ENCODE peak calls at places on chromosomes 16 and 17, in four cellular contexts. One of them, this sample, is unnamed.

GRCh38 chr17:83201206-83202001 is 122.0 kb downstream of the METRNL start:
- DNase-seq in Right ventricle myocardium superior: peak
- DNase-seq in stimulated activated CD4-positive, alpha-beta T cell treated with anti-CD3 and anti-CD28 coated beads, Interleukin-2, amount 100 ng/mL, for 24 hours: no peak
- DNase-seq in neural progenitor cell: no peak
- DNase-seq in this sample: no peak

GRCh38 chr17:17545031-17545820 is 46.3 kb downstream of the PEMT start:
- DNase-seq in Right ventricle myocardium superior: peak
- DNase-seq in stimulated activated CD4-positive, alpha-beta T cell treated with anti-CD3 and anti-CD28 coated beads, Interleukin-2, amount 100 ng/mL, for 24 hours: no peak
- DNase-seq in neural progenitor cell: no peak
- DNase-seq in this sample: no peak

GRCh38 chr16:2008631-2009301 is 855 bp downstream of the ZNF598 start:
- DNase-seq in Right ventricle myocardium superior: no peak
- DNase-seq in stimulated activated CD4-positive, alpha-beta T cell treated with anti-CD3 and anti-CD28 coated beads, Interleukin-2, amount 100 ng/mL, for 24 hours: peak
- DNase-seq in neural progenitor cell: no peak
- DNase-seq in this sample: no peak

GRCh38 chr16:25157476-25157875 is 45.9 kb downstream of the LCMT1 start:
- DNase-seq in Right ventricle myocardium superior: no peak
- DNase-seq in stimulated activated CD4-positive, alpha-beta T cell treated with anti-CD3 and anti-CD28 coated beads, Interleukin-2, amount 100 ng/mL, for 24 hours: no peak
- DNase-seq in neural progenitor cell: no peak
- DNase-seq in this sample: no peak

GRCh38 chr17:59469786-59470485 is 95.5 kb upstream of the DHX40 start:
- DNase-seq in Right ventricle myocardium superior: no peak
- DNase-seq in stimulated activated CD4-positive, alpha-beta T cell treated with anti-CD3 and anti-CD28 coated beads, Interleukin-2, amount 100 ng/mL, for 24 hours: no peak
- DNase-seq in neural progenitor cell: no peak
- DNase-seq in this sample: no peak

GRCh38 chr17:40069751-40070643 is 7.2 kb downstream of the THRA start:
- DNase-seq in Right ventricle myocardium superior: no peak
- DNase-seq in stimulated activated CD4-positive, alpha-beta T cell treated with anti-CD3 and anti-CD28 coated beads, Interleukin-2, amount 100 ng/mL, for 24 hours: no peak
- DNase-seq in neural progenitor cell: no peak
- DNase-seq in this sample: no peak

GRCh38 chr16:10741844-10742243 is 1.8 kb upstream of the NUBP1 start:
- DNase-seq in Right ventricle myocardium superior: peak
- DNase-seq in stimulated activated CD4-positive, alpha-beta T cell treated with anti-CD3 and anti-CD28 coated beads, Interleukin-2, amount 100 ng/mL, for 24 hours: no peak
- DNase-seq in neural progenitor cell: no peak
- DNase-seq in this sample: no peak

GRCh38 chr17:58352843-58353719 is 1.1 kb upstream of the SUPT4H1 start:
- DNase-seq in Right ventricle myocardium superior: peak
- DNase-seq in stimulated activated CD4-positive, alpha-beta T cell treated with anti-CD3 and anti-CD28 coated beads, Interleukin-2, amount 100 ng/mL, for 24 hours: peak
- DNase-seq in neural progenitor cell: peak
- DNase-seq in this sample: no peak

GRCh38 chr17:61376931-61377838 is 22.5 kb upstream of the TBX2 start:
- DNase-seq in Right ventricle myocardium superior: no peak
- DNase-seq in stimulated activated CD4-positive, alpha-beta T cell treated with anti-CD3 and anti-CD28 coated beads, Interleukin-2, amount 100 ng/mL, for 24 hours: no peak
- DNase-seq in neural progenitor cell: no peak
- DNase-seq in this sample: no peak

GRCh38 chr17:66354472-66354871 is 52.1 kb downstream of the PRKCA start:
- DNase-seq in Right ventricle myocardium superior: no peak
- DNase-seq in stimulated activated CD4-positive, alpha-beta T cell treated with anti-CD3 and anti-CD28 coated beads, Interleukin-2, amount 100 ng/mL, for 24 hours: no peak
- DNase-seq in neural progenitor cell: peak
- DNase-seq in this sample: no peak

GRCh38 chr17:50627782-50628601 is 6.7 kb upstream of the ABCC3 start:
- DNase-seq in Right ventricle myocardium superior: no peak
- DNase-seq in stimulated activated CD4-positive, alpha-beta T cell treated with anti-CD3 and anti-CD28 coated beads, Interleukin-2, amount 100 ng/mL, for 24 hours: no peak
- DNase-seq in neural progenitor cell: peak
- DNase-seq in this sample: no peak

GRCh38 chr16:47886631-47887415 is 269.0 kb downstream of the ABCC12 start:
- DNase-seq in Right ventricle myocardium superior: no peak
- DNase-seq in stimulated activated CD4-positive, alpha-beta T cell treated with anti-CD3 and anti-CD28 coated beads, Interleukin-2, amount 100 ng/mL, for 24 hours: no peak
- DNase-seq in neural progenitor cell: peak
- DNase-seq in this sample: peak

GRCh38 chr16:27326738-27327585 is 13.2 kb downstream of the IL4R start:
- DNase-seq in Right ventricle myocardium superior: peak
- DNase-seq in stimulated activated CD4-positive, alpha-beta T cell treated with anti-CD3 and anti-CD28 coated beads, Interleukin-2, amount 100 ng/mL, for 24 hours: peak
- DNase-seq in neural progenitor cell: peak
- DNase-seq in this sample: no peak

GRCh38 chr16:66842765-66843164 is 1.4 kb upstream of the CA7 start:
- DNase-seq in Right ventricle myocardium superior: no peak
- DNase-seq in stimulated activated CD4-positive, alpha-beta T cell treated with anti-CD3 and anti-CD28 coated beads, Interleukin-2, amount 100 ng/mL, for 24 hours: no peak
- DNase-seq in neural progenitor cell: no peak
- DNase-seq in this sample: no peak

GRCh38 chr16:54595636-54596035 is 309.0 kb upstream of the IRX3 start:
- DNase-seq in Right ventricle myocardium superior: no peak
- DNase-seq in stimulated activated CD4-positive, alpha-beta T cell treated with anti-CD3 and anti-CD28 coated beads, Interleukin-2, amount 100 ng/mL, for 24 hours: no peak
- DNase-seq in neural progenitor cell: no peak
- DNase-seq in this sample: no peak

GRCh38 chr17:82236142-82236971 is 7.5 kb downstream of the SLC16A3 start:
- DNase-seq in Right ventricle myocardium superior: peak
- DNase-seq in stimulated activated CD4-positive, alpha-beta T cell treated with anti-CD3 and anti-CD28 coated beads, Interleukin-2, amount 100 ng/mL, for 24 hours: peak
- DNase-seq in neural progenitor cell: peak
- DNase-seq in this sample: no peak